ENCODE peak calls at places on chromosomes 12 and 14, in five cellular contexts. J is cardiac muscle cell, G is ovary, Z is fibroblast of lung, M is neuronal stem cell. Q is an unnamed sample. For H3K4me1 and H3K27me3, the result is how much of the 10 kb centered on the place peaks cover.

GRCh38 chr14:104931771-104932675 is 7.3 kb downstream of the PLD4 start:
- DNase-seq in G (peak), J (peak), M (no peak), Z (peak), Q (peak)

GRCh38 chr14:81436296-81437138 is 36.4 kb upstream of the STON2 start:
- DNase-seq in J (peak), M (peak), Z (peak), G (peak), Q (peak)

GRCh38 chr12:68440068-68440581 is 108.0 kb upstream of the MDM1 start:
- DNase-seq in G (no peak), M (no peak), Z (peak), J (no peak), Q (no peak)

GRCh38 chr14:105632010-105632409 is 105.6 kb downstream of the TMEM121 start:
- DNase-seq in G (no peak), M (no peak), J (no peak), Z (no peak), Q (no peak)

GRCh38 chr12:44848771-44849085 is 27.4 kb downstream of the NELL2 start:
- DNase-seq in G (no peak), J (no peak), M (no peak), Z (no peak), Q (no peak)

GRCh38 chr12:46260153-46260912 is 8.5 kb downstream of the SLC38A1 start:
- DNase-seq in G (no peak), J (peak), M (no peak), Z (peak), Q (no peak)

GRCh38 chr12:69161835-69162234 is 77.5 kb upstream of the CPSF6 start:
- DNase-seq in J (no peak), Z (peak), M (no peak), G (no peak), Q (no peak)

GRCh38 chr14:23984891-23985607 is 3.7 kb upstream of the DHRS4L2 start:
- DNase-seq in J (no peak), Z (peak), M (no peak), G (no peak), Q (no peak)

GRCh38 chr14:99769799-99770198 is 23.4 kb upstream of the EML1 start:
- DNase-seq in M (no peak), G (no peak), Z (no peak), J (no peak), Q (peak)

GRCh38 chr14:75566752-75567151 is 11.7 kb upstream of the FLVCR2 start:
- DNase-seq in M (no peak), Z (no peak), G (no peak), J (no peak), Q (no peak)

GRCh38 chr12:45887544-45887943 is 102.8 kb downstream of the SCAF11 start:
- DNase-seq in G (no peak), J (no peak), M (no peak), Z (no peak), Q (no peak)

GRCh38 chr12:40351976-40352375 is 127.2 kb downstream of the LRRK2 start:
- DNase-seq in J (no peak), Z (peak), M (no peak), G (no peak), Q (no peak)

GRCh38 chr12:76329163-76329562 is 19.1 kb downstream of the BBS10 start:
- DNase-seq in G (no peak), J (no peak), M (no peak), Z (peak), Q (no peak)

GRCh38 chr14:69129264-69129880 is 23.5 kb downstream of the DCAF5 start:
- DNase-seq in J (peak), M (peak), G (peak), Z (peak), Q (peak)
- H3K4me1 ChIP-seq in J (under half), M (under half), G (under half), Z (under half), Q (under half)

GRCh38 chr14:94408546-94409095 is 20.2 kb upstream of the SERPINA1 start:
- DNase-seq in Z (no peak), G (no peak), M (no peak), J (no peak), Q (no peak)

GRCh38 chr14:94407906-94408305 is 19.5 kb upstream of the SERPINA1 start:
- DNase-seq in M (no peak), G (no peak), Z (peak), J (no peak), Q (no peak)

GRCh38 chr14:94406910-94407309 is 18.5 kb upstream of the SERPINA1 start:
- DNase-seq in G (no peak), M (no peak), Z (no peak), J (no peak), Q (no peak)

GRCh38 chr14:94412671-94413638 is 24.6 kb upstream of the SERPINA1 start:
- DNase-seq in M (no peak), Z (no peak), G (no peak), J (no peak), Q (no peak)

DNA sequence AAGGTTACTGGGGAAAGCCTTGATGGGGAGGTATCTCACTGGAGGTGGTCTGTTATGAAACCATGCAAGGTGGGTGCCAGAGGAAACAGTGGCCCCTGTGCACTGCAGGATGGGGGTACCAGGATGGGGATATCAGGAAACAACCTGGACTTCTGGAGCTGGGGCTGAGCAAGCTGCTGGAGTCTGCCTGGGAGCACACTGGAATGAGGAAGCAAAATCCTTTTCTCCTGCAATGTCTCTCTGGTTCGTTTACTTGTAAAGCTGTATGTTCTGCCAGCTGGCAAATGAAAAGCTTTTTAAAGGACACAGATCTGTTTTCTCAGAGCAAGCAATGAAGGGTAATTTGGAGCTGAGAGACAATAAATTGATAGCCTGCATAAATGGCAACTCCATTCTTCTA is 23.2 kb upstream of the SERPINA1 start:
- DNase-seq in M (no peak), J (no peak), Z (no peak), G (no peak), Q (no peak)
- H3K27me3 ChIP-seq in M (under half), J (under half), Z (under half), G (under half), Q (under half)

GRCh38 chr14:69617796-69618195 is 6.4 kb downstream of the SUSD6 start:
- DNase-seq in Z (no peak), M (no peak), G (no peak), J (no peak), Q (no peak)

GRCh38 chr14:69616408-69616773 is 5.0 kb downstream of the SUSD6 start:
- DNase-seq in Z (no peak), G (no peak), M (no peak), J (no peak), Q (no peak)

GRCh38 chr14:69614592-69614991 is 3.2 kb downstream of the SUSD6 start:
- DNase-seq in J (no peak), Z (no peak), G (no peak), M (no peak), Q (no peak)

GRCh38 chr14:69613312-69614073 is 2.1 kb downstream of the SUSD6 start:
- DNase-seq in M (no peak), Z (no peak), G (no peak), J (no peak), Q (no peak)

GRCh38 chr14:69615471-69616407 is 4.3 kb downstream of the SUSD6 start:
- DNase-seq in G (no peak), J (no peak), Z (peak), M (no peak), Q (peak)
- H3K4me1 ChIP-seq in G (under half), J (under half), Z (under half), M (under half), Q (half or more)

DNA sequence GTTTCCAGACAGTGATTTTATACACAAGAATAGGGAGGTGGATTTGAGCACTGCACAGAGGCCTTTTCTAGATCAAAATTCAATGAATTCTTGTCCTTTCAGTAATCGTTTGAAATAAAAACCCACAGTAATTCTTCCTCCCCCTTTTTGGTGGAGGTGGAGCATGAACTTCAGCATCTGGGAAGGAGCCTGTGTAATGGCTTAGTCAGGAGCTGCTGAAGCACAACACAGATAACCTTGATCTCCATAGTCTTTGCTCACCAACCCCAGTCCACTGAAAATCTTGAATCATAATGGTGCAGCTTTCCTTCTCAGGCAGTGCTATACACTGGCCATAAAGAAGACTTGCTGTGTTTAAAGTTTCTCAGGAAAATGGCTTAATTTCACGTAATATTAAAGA is 6.4 kb upstream of the TBPL2 start:
- DNase-seq in G (no peak), Z (peak), J (peak), M (no peak), Q (no peak)
- H3K27me3 ChIP-seq in G (under half), Z (under half), J (under half), M (under half), Q (under half)

DNA sequence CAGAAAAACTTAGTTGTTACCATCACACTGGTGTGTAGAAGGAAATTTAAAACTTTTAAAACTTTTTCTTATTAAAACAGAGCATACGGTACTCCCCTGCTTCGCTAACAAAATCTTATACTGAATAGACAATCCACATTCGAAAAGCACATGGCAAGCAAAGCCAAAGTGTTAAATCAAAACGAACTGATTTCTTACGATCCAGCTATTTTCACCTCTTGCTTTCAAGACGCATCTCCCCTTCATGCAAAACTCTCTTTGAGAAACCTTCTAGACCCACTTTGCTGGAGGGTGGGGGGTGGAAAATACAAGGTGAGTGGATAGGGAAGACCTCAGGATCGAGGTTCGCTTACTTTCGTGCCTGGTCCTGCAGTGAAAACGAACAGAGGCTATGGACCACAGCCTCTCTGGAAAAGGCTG is 328 bp downstream of the INTS13 start:
- DNase-seq in J (no peak), M (no peak), G (no peak), Z (no peak), Q (no peak)
- H3K4me1 ChIP-seq in J (under half), M (under half), G (under half), Z (under half), Q (half or more)

GRCh38 chr14:72802588-72802946 is 91.3 kb downstream of the DPF3 start:
- DNase-seq in Z (no peak), M (no peak), G (no peak), J (no peak), Q (no peak)
- H3K27me3 ChIP-seq in Z (under half), M (under half), G (under half), J (under half), Q (under half)

GRCh38 chr12:110466791-110467190 is 1.3 kb downstream of the GPN3 start:
- DNase-seq in G (no peak), J (no peak), Z (no peak), M (no peak), Q (no peak)

GRCh38 chr12:110465024-110465423 is 3.0 kb downstream of the GPN3 start:
- DNase-seq in Z (no peak), M (no peak), G (no peak), J (no peak), Q (no peak)

GRCh38 chr12:110467847-110468211 is 228 bp downstream of the GPN3 start:
- DNase-seq in G (no peak), Z (no peak), J (no peak), M (no peak), Q (no peak)

GRCh38 chr12:110468212-110469048 is at the start of the genes FAM216A and GPN3:
- DNase-seq in M (peak), G (peak), J (peak), Z (peak), Q (peak)
- H3K4me1 ChIP-seq in M (under half), G (under half), J (under half), Z (under half), Q (under half)

GRCh38 chr14:60655898-60656754 is 6.8 kb upstream of the SIX1 start:
- DNase-seq in Z (peak), G (no peak), M (peak), J (no peak), Q (no peak)
- H3K27me3 ChIP-seq in Z (under half), G (under half), M (half or more), J (half or more), Q (half or more)

GRCh38 chr14:50230601-50231474 is 540 bp downstream of the SOS2 start:
- DNase-seq in G (peak), Z (peak), J (peak), M (no peak), Q (peak)
- H3K4me1 ChIP-seq in G (under half), Z (under half), J (under half), M (under half), Q (half or more)

GRCh38 chr12:58316926-58317325 is 375.6 kb downstream of the ATP23 start:
- DNase-seq in J (no peak), Z (no peak), G (no peak), M (no peak), Q (no peak)

GRCh38 chr12:58323676-58324075 is 382.3 kb downstream of the ATP23 start:
- DNase-seq in M (no peak), Z (no peak), J (no peak), G (no peak), Q (no peak)

GRCh38 chr12:58326534-58326933 is 385.2 kb downstream of the ATP23 start:
- DNase-seq in M (no peak), G (no peak), J (no peak), Z (no peak), Q (no peak)

GRCh38 chr12:58321414-58321813 is 380.0 kb downstream of the ATP23 start:
- DNase-seq in J (no peak), G (no peak), Z (no peak), M (no peak), Q (no peak)
- H3K27me3 ChIP-seq in J (under half), G (under half), Z (under half), M (under half), Q (under half)

Q was measured in sigmoid colon.